ENCODE peak calls at places on chromosomes 3 and 15, in five cellular contexts. I is GM12891; C is WTC11; Q is stimulated activated CD8-positive, alpha-beta memory T cell treated with anti-CD3 and anti-CD28 coated beads, Interleukin-4, amount 100 ng/mL, for 1 hour; R is foreskin keratinocyte. N is an unnamed sample.

GRCh38 chr3:173891272-173892100 is 493.9 kb downstream of the NLGN1 start:
- DNase-seq in I (no peak), C (no peak), Q (no peak), R (peak), N (no peak)

GRCh38 chr3:12239301-12239700 is 49.6 kb upstream of the PPARG start:
- DNase-seq in I (no peak), C (no peak), Q (no peak), R (no peak), N (no peak)

GRCh38 chr15:38810686-38811085 is 246.1 kb upstream of the RASGRP1 start:
- DNase-seq in I (no peak), C (no peak), Q (no peak), R (no peak), N (no peak)

GRCh38 chr3:194305356-194306108 is 45.6 kb downstream of the CPN2 start:
- DNase-seq in I (no peak), C (no peak), Q (no peak), R (no peak), N (no peak)

GRCh38 chr15:62809106-62809967 is 233.2 kb upstream of the TPM1 start:
- DNase-seq in I (no peak), C (no peak), Q (no peak), R (peak), N (no peak)

GRCh38 chr3:133283958-133284807 is 115.7 kb upstream of the BFSP2 start:
- DNase-seq in I (no peak), C (peak), Q (no peak), R (no peak), N (no peak)

GRCh38 chr15:88623061-88623460 is 1.9 kb downstream of the AEN start:
- DNase-seq in I (no peak), C (no peak), Q (no peak), R (peak), N (no peak)

GRCh38 chr3:186929186-186929585 is 1.1 kb upstream of the ST6GAL1 start:
- DNase-seq in I (no peak), C (no peak), Q (no peak), R (no peak), N (no peak)

GRCh38 chr3:81581966-81582599 is 179.4 kb downstream of the GBE1 start:
- DNase-seq in I (no peak), C (peak), Q (no peak), R (peak), N (peak)

GRCh38 chr3:89762360-89762759 is 654.9 kb downstream of the EPHA3 start:
- DNase-seq in I (no peak), C (no peak), Q (no peak), R (no peak), N (no peak)

GRCh38 chr3:182331356-182331755 is 461.9 kb upstream of the ATP11B start:
- DNase-seq in I (no peak), C (no peak), Q (no peak), R (no peak), N (no peak)

GRCh38 chr3:9951962-9952805 is at the start of gene PRRT3:
- DNase-seq in I (peak), C (peak), Q (no peak), R (no peak), N (peak)

GRCh38 chr15:70698991-70699390 is 64.4 kb downstream of the UACA start:
- DNase-seq in I (no peak), C (no peak), Q (no peak), R (no peak), N (no peak)

GRCh38 chr3:30693470-30694120 is 87.2 kb downstream of the TGFBR2 start:
- DNase-seq in I (peak), C (peak), Q (no peak), R (no peak), N (peak)

GRCh38 chr15:62934236-62934971 is 108.1 kb upstream of the TPM1 start:
- DNase-seq in I (no peak), C (no peak), Q (no peak), R (no peak), N (no peak)

GRCh38 chr15:44595656-44596510 is 58.9 kb downstream of the EIF3J start:
- DNase-seq in I (no peak), C (no peak), Q (no peak), R (no peak), N (no peak)

GRCh38 chr15:52783929-52784798 is 6.0 kb downstream of the ONECUT1 start:
- DNase-seq in I (no peak), C (peak), Q (no peak), R (no peak), N (peak)

GRCh38 chr3:124119056-124119721 is 127.3 kb upstream of the ROPN1 start:
- DNase-seq in I (no peak), C (no peak), Q (no peak), R (peak), N (no peak)

GRCh38 chr15:29968099-29968892 is 114.5 kb upstream of the GOLGA8J start:
- DNase-seq in I (no peak), C (peak), Q (no peak), R (no peak), N (peak)

GRCh38 chr3:9916734-9917680 is at the start of gene IL17RC:
- DNase-seq in I (peak), C (peak), Q (no peak), R (peak), N (peak)

GRCh38 chr3:166663194-166663593 is 716.9 kb downstream of the ZBBX start:
- DNase-seq in I (no peak), C (no peak), Q (no peak), R (peak), N (no peak)

GRCh38 chr15:39833515-39833981 is 50.9 kb upstream of the FSIP1 start:
- DNase-seq in I (no peak), C (no peak), Q (no peak), R (peak), N (no peak)

GRCh38 chr15:62896380-62896866 is 146.1 kb upstream of the TPM1 start:
- DNase-seq in I (no peak), C (no peak), Q (no peak), R (peak), N (no peak)

GRCh38 chr3:116339441-116340028 is 105.8 kb downstream of the LSAMP start:
- DNase-seq in I (no peak), C (no peak), Q (no peak), R (no peak), N (no peak)

GRCh38 chr3:161263057-161263456 is 41.9 kb downstream of the NMD3 start:
- DNase-seq in I (no peak), C (no peak), Q (no peak), R (peak), N (no peak)

GRCh38 chr3:177451277-177451880 is 254.1 kb upstream of the TBL1XR1 start:
- DNase-seq in I (no peak), C (no peak), Q (no peak), R (no peak), N (no peak)